ENCODE peak calls at places on chromosome 7, in nine cellular contexts. O is K562, H is uterus, K is heart left ventricle, J is Peyer's patch, A is fibroblast of lung, C is cardiac muscle cell, G is brain microvascular endothelial cell, S is A549. R is an unnamed sample.

GRCh38 chr7:70565723-70566122 is 566.2 kb upstream of the GALNT17 start:
- DNase-seq in O (no peak), H (no peak), A (no peak), G (no peak), S (no peak), J (no peak), C (no peak), K (no peak), R (no peak)

GRCh38 chr7:87110778-87111177 is 41.5 kb upstream of the DMTF1 start:
- DNase-seq in C (no peak), K (no peak), G (peak), J (no peak), S (peak), H (no peak), A (peak), O (peak), R (no peak)

GRCh38 chr7:70314221-70314620 is 715.9 kb downstream of the AUTS2 start:
- DNase-seq in O (no peak), G (no peak), S (no peak), C (no peak), H (no peak), K (no peak), A (no peak), J (no peak), R (no peak)

GRCh38 chr7:12328888-12329770 is 74.5 kb downstream of the VWDE start:
- DNase-seq in K (no peak), G (no peak), A (no peak), J (no peak), C (no peak), O (no peak), S (no peak), H (no peak), R (no peak)

GRCh38 chr7:94933256-94933990 is 26.0 kb downstream of the PPP1R9A start:
- DNase-seq in A (no peak), K (no peak), S (no peak), J (no peak), H (no peak), O (no peak), G (no peak), C (peak), R (no peak)

GRCh38 chr7:139595806-139596205 is 72.3 kb downstream of the CLEC2L start:
- DNase-seq in G (no peak), A (no peak), H (no peak), C (no peak), O (no peak), S (no peak), J (no peak), K (no peak), R (no peak)

GRCh38 chr7:32212321-32212720 is 142.1 kb upstream of the PDE1C start:
- DNase-seq in O (no peak), J (no peak), K (no peak), S (no peak), G (no peak), A (no peak), C (no peak), H (no peak), R (no peak)

GRCh38 chr7:74502216-74502891 is 48.6 kb downstream of the GTF2IRD1 start:
- DNase-seq in H (no peak), G (no peak), K (peak), O (no peak), A (peak), S (no peak), J (no peak), C (no peak), R (peak)

GRCh38 chr7:127629268-127629854 is 11.4 kb upstream of the PAX4 start:
- DNase-seq in K (no peak), A (no peak), H (no peak), O (peak), J (peak), S (peak), C (peak), G (no peak), R (no peak)

GRCh38 chr7:156722427-156722826 is 81.9 kb downstream of the RNF32 start:
- DNase-seq in S (no peak), J (no peak), G (no peak), A (peak), K (no peak), C (no peak), H (no peak), O (no peak), R (no peak)

GRCh38 chr7:55345292-55345691 is 19.8 kb upstream of the LANCL2 start:
- DNase-seq in K (no peak), A (no peak), C (no peak), S (no peak), O (no peak), J (no peak), G (no peak), H (no peak), R (no peak)

GRCh38 chr7:30726296-30727006 is 25.5 kb upstream of the INMT start:
- DNase-seq in K (no peak), C (no peak), S (no peak), G (no peak), J (no peak), A (no peak), H (no peak), O (no peak), R (no peak)

GRCh38 chr7:85104432-85105205 is 82.2 kb downstream of the SEMA3D start:
- DNase-seq in O (no peak), J (no peak), S (no peak), K (no peak), A (peak), H (no peak), C (no peak), G (no peak), R (no peak)

GRCh38 chr7:103076767-103077166 is 1.8 kb downstream of the ARMC10 start:
- DNase-seq in K (no peak), C (no peak), J (no peak), H (no peak), O (no peak), S (no peak), G (no peak), A (no peak), R (no peak)
- H3K4me3 ChIP-seq in K (no peak), C (no peak), J (no peak), H (no peak), O (no peak), S (no peak), G (no peak), A (no peak), R (no peak)

GRCh38 chr7:121058975-121059374 is 70.5 kb downstream of the CPED1 start:
- DNase-seq in G (no peak), J (no peak), O (no peak), H (no peak), K (no peak), A (no peak), S (no peak), C (no peak), R (no peak)

GRCh38 chr7:121057878-121058277 is 69.4 kb downstream of the CPED1 start:
- DNase-seq in J (no peak), G (no peak), O (no peak), S (no peak), A (no peak), K (no peak), H (no peak), C (no peak), R (no peak)

GRCh38 chr7:121061826-121062582 is 73.5 kb downstream of the CPED1 start:
- DNase-seq in A (no peak), K (no peak), C (no peak), O (no peak), S (no peak), G (no peak), J (no peak), H (no peak), R (no peak)

DNA sequence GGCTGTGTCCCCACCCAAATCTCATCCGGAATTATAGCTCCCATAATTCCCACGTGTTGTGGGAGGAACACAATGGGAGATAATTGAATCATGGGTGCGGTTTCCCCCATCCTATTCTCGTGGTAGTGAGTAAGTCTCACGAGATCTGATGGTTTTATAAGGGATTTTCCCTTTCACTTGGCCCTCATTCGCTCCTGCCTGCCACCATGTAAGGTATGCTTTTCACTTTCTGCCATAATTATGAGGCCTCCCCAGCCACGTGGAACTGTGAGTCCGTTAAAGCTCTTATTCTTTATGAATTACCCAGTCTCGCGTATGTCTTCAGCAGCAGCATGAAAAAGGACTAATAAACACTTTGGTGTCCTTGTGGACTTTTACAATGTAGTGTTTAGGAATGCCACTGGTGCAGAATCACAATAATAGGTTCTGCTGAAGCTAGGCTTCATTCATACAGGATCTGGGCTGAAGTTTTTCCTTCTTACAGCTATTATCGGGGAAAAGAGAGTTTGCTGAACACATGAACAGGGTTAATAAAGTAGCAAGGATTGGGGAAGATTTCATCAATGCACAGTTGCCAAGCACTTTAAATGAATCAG is 74.3 kb downstream of the CPED1 start:
- DNase-seq in G (no peak), O (no peak), A (no peak), C (no peak), H (peak), J (no peak), K (no peak), S (no peak), R (no peak)
- H3K27ac ChIP-seq in G (no peak), O (no peak), A (no peak), C (no peak), H (peak), J (no peak), K (no peak), S (no peak), R (no peak)

GRCh38 chr7:447523-447922 is 72.1 kb downstream of the PDGFA start:
- DNase-seq in H (no peak), S (no peak), K (no peak), J (no peak), O (peak), C (no peak), G (no peak), A (no peak), R (no peak)
- H3K4me3 ChIP-seq in H (no peak), S (no peak), K (no peak), J (no peak), O (no peak), C (no peak), G (no peak), A (no peak), R (no peak)

GRCh38 chr7:125382401-125382800 is 452.8 kb upstream of the POT1 start:
- DNase-seq in S (no peak), C (no peak), H (no peak), J (no peak), G (no peak), K (no peak), O (no peak), A (no peak), R (no peak)
- H3K27ac ChIP-seq in S (no peak), C (no peak), H (no peak), J (no peak), G (no peak), K (no peak), O (no peak), A (no peak), R (no peak)

GRCh38 chr7:63925262-63925625 is 73.4 kb upstream of the ZNF722 start:
- DNase-seq in G (no peak), O (no peak), S (no peak), H (no peak), C (no peak), J (no peak), A (no peak), K (no peak), R (no peak)
- H3K4me3 ChIP-seq in G (no peak), O (peak), S (no peak), H (peak), C (no peak), J (peak), A (no peak), K (peak), R (peak)

GRCh38 chr7:142334806-142335205 is 76.9 kb upstream of the PRSS58 start:
- DNase-seq in A (no peak), H (no peak), G (no peak), J (no peak), O (no peak), S (no peak), C (no peak), K (no peak), R (no peak)
- H3K27ac ChIP-seq in A (no peak), H (no peak), G (no peak), J (no peak), O (no peak), S (no peak), C (no peak), K (no peak), R (peak)

R was measured in dorsolateral prefrontal cortex.